ENCODE peak calls at places on chromosomes 3 and 15, in ten cellular contexts. V, U, Y, F, G, C, D, H, W and Q are unnamed samples.

GRCh38 chr15:34621675-34622074 is 38.2 kb upstream of the GOLGA8B start:
- DNase-seq in C (no peak), F (no peak), U (no peak), W (no peak), G (peak; percentile 48), D (no peak), Y (peak; percentile 70), H (peak; percentile 39), V (no peak), Q (no peak)

GRCh38 chr3:135246027-135246426 is 451.0 kb downstream of the EPHB1 start:
- DNase-seq in Y (no peak), C (no peak), W (no peak), F (no peak), H (no peak), V (no peak), G (no peak), D (no peak), U (no peak), Q (no peak)

GRCh38 chr3:114496021-114496434 is 202.2 kb downstream of the TIGIT start:
- DNase-seq in D (no peak), F (peak; percentile 38), H (peak; percentile 68), V (no peak), Y (peak; percentile 89), W (no peak), U (no peak), G (peak; percentile 67), C (no peak), Q (peak; percentile 65)

GRCh38 chr3:31695280-31696008 is 162.7 kb downstream of the STT3B start:
- DNase-seq in V (peak; percentile 45), C (peak; percentile 50), W (no peak), Y (no peak), G (no peak), D (peak; percentile 61), F (no peak), H (no peak), U (no peak), Q (no peak)

GRCh38 chr3:156787926-156788663 is 38.1 kb upstream of the LEKR1 start:
- DNase-seq in F (no peak), H (peak; percentile 96), G (peak; percentile 96), V (no peak), Y (peak; percentile 95), U (no peak), C (peak; percentile 48), D (no peak), W (no peak), Q (peak; percentile 91)

GRCh38 chr15:87731630-87732029 is 524.9 kb downstream of the NTRK3 start:
- DNase-seq in Y (no peak), C (no peak), F (no peak), D (no peak), G (no peak), H (no peak), W (no peak), V (no peak), U (no peak), Q (peak; percentile 57)

GRCh38 chr3:134302674-134303073 is 52.0 kb upstream of the RYK start:
- DNase-seq in G (no peak), W (no peak), Y (no peak), F (no peak), D (no peak), V (no peak), C (no peak), U (no peak), H (no peak), Q (no peak)

GRCh38 chr3:117510396-117510795 is 800.8 kb downstream of the TUSC7 start:
- DNase-seq in F (no peak), V (no peak), Y (peak; percentile 54), C (no peak), G (peak; percentile 5), D (no peak), H (no peak), W (no peak), U (no peak), Q (no peak)

GRCh38 chr3:46203681-46204080 is 4.4 kb downstream of the CCR1 start:
- DNase-seq in V (no peak), U (no peak), D (no peak), F (no peak), H (no peak), G (no peak), Y (no peak), W (no peak), C (no peak), Q (no peak)

GRCh38 chr3:194265505-194265892 is 85.6 kb downstream of the CPN2 start:
- DNase-seq in W (peak; percentile 73), V (no peak), U (peak; percentile 53), C (no peak), H (peak; percentile 48), F (no peak), D (no peak), G (peak; percentile 96), Y (peak; percentile 50), Q (peak; percentile 40)

GRCh38 chr3:151964768-151965167 is 91.3 kb downstream of the SUCNR1 start:
- DNase-seq in V (no peak), H (peak; percentile 48), F (no peak), C (no peak), W (no peak), U (no peak), D (no peak), G (peak; percentile 24), Y (no peak), Q (no peak)

GRCh38 chr15:98714906-98715305 is 66.6 kb downstream of the IGF1R start:
- DNase-seq in C (no peak), V (no peak), H (no peak), D (no peak), G (no peak), W (no peak), F (no peak), Y (no peak), U (no peak), Q (no peak)

GRCh38 chr15:96355561-96356129 is 25.1 kb downstream of the NR2F2 start:
- DNase-seq in Y (no peak), G (no peak), V (no peak), H (no peak), D (no peak), C (no peak), W (no peak), F (no peak), U (no peak), Q (no peak)

GRCh38 chr3:141360888-141361598 is 7.3 kb upstream of the ZBTB38 start:
- DNase-seq in D (no peak), Y (peak; percentile 80), U (peak; percentile 83), F (no peak), W (no peak), G (peak; percentile 91), V (peak; percentile 75), H (peak; percentile 91), C (no peak), Q (peak; percentile 34)

GRCh38 chr3:177528306-177529070 is 331.2 kb upstream of the TBL1XR1 start:
- DNase-seq in H (no peak), D (no peak), V (no peak), Y (peak; percentile 12), F (no peak), G (peak; percentile 49), W (no peak), C (no peak), U (no peak), Q (no peak)

GRCh38 chr3:182913889-182914288 is 66.4 kb downstream of the DCUN1D1 start:
- DNase-seq in W (no peak), H (no peak), F (no peak), V (peak; percentile 37), C (no peak), D (no peak), Y (no peak), G (no peak), U (peak; percentile 9), Q (no peak)

GRCh38 chr15:77599899-77600298 is 32.8 kb downstream of the LINGO1 start:
- DNase-seq in H (peak; percentile 54), G (peak; percentile 38), C (no peak), V (no peak), F (no peak), D (no peak), W (peak; percentile 56), Y (peak; percentile 64), U (peak; percentile 21), Q (peak; percentile 78)

GRCh38 chr3:17583530-17583929 is 158.9 kb downstream of the TBC1D5 start:
- DNase-seq in F (no peak), C (no peak), W (no peak), U (no peak), V (no peak), G (peak; percentile 85), D (no peak), H (peak; percentile 79), Y (no peak), Q (peak; percentile 74)

GRCh38 chr3:57120803-57121174 is 44.4 kb downstream of the IL17RD start:
- DNase-seq in Y (no peak), H (no peak), F (no peak), W (no peak), C (no peak), U (no peak), G (no peak), D (no peak), V (no peak), Q (no peak)

GRCh38 chr3:159091936-159092335 is 290.1 kb downstream of the MFSD1 start:
- DNase-seq in H (no peak), W (no peak), F (no peak), G (no peak), C (no peak), U (no peak), D (no peak), V (no peak), Y (no peak), Q (no peak)

GRCh38 chr15:72907733-72908132 is 124.2 kb upstream of the ADPGK start:
- DNase-seq in D (no peak), Y (no peak), C (no peak), H (peak; percentile 14), W (no peak), F (no peak), G (no peak), U (no peak), V (no peak), Q (peak; percentile 32)

GRCh38 chr15:74209997-74210573 is 7.5 kb upstream of the STRA6 start:
- DNase-seq in H (peak; percentile 98), W (no peak), C (no peak), G (peak; percentile 88), F (no peak), V (no peak), D (no peak), Y (no peak), U (no peak), Q (peak; percentile 99)

GRCh38 chr3:48598323-48599076 is 3.4 kb upstream of the COL7A1 start:
- DNase-seq in H (peak; percentile 49), D (no peak), F (no peak), U (no peak), Y (peak; percentile 97), W (no peak), G (peak; percentile 85), V (no peak), C (no peak), Q (peak; percentile 80)

GRCh38 chr3:8451696-8452095 is 49.9 kb upstream of the LMCD1 start:
- DNase-seq in F (no peak), C (no peak), H (peak; percentile 65), U (no peak), Y (peak; percentile 63), G (peak; percentile 48), D (no peak), W (no peak), V (no peak), Q (peak; percentile 79)

GRCh38 chr3:66037330-66037985 is 1.3 kb downstream of the MAGI1 start:
- DNase-seq in C (no peak), H (peak; percentile 47), F (no peak), D (no peak), G (peak; percentile 66), W (peak; percentile 31), V (peak; percentile 40), Y (peak; percentile 42), U (peak; percentile 15), Q (no peak)

GRCh38 chr15:48671381-48672022 is 26.0 kb upstream of the FBN1 start:
- DNase-seq in V (no peak), U (no peak), D (no peak), C (no peak), H (peak; percentile 66), F (no peak), G (peak; percentile 87), Y (peak; percentile 87), W (no peak), Q (peak; percentile 52)

GRCh38 chr3:151101270-151101954 is 15.9 kb downstream of the MED12L start:
- DNase-seq in H (no peak), Y (no peak), U (no peak), C (no peak), F (no peak), D (no peak), G (no peak), W (no peak), V (no peak), Q (no peak)

GRCh38 chr3:28612232-28612631 is 263.6 kb upstream of the AZI2 start:
- DNase-seq in H (no peak), D (no peak), W (no peak), G (no peak), Y (no peak), F (no peak), V (no peak), C (no peak), U (peak; percentile 62), Q (no peak)